ENCODE peak calls at places on chromosomes 5 and 9, in five cellular contexts. O is Panc1, R is A549, I is lung, N is LNCaP clone FGC. Y is an unnamed sample.

GRCh38 chr5:160937570-160937969 is 85.6 kb upstream of the ATP10B start:
- DNase-seq in N (no peak), R (no peak), O (no peak), I (no peak), Y (peak; percentile 48)

GRCh38 chr9:13933268-13933656 is 380.7 kb downstream of the NFIB start:
- DNase-seq in O (no peak), I (no peak), N (no peak), R (no peak), Y (no peak)

GRCh38 chr9:38443181-38443580 is 18.9 kb upstream of the IGFBPL1 start:
- DNase-seq in N (no peak), I (no peak), R (peak; percentile 76), O (no peak), Y (peak; percentile 20)

GRCh38 chr5:83528439-83528769 is 56.9 kb downstream of the VCAN start:
- DNase-seq in R (no peak), N (no peak), O (no peak), I (no peak), Y (peak; percentile 4)

GRCh38 chr5:38738898-38739743 is 106.7 kb upstream of the OSMR start:
- DNase-seq in I (no peak), R (peak; percentile 36), N (no peak), O (no peak), Y (peak; percentile 30)

GRCh38 chr9:1001838-1002237 is 25.4 kb downstream of the DMRT3 start:
- DNase-seq in I (no peak), N (no peak), O (no peak), R (no peak), Y (peak; percentile 21)

GRCh38 chr9:90921104-90921503 is 119.5 kb downstream of the SYK start:
- DNase-seq in I (peak; percentile 66), O (no peak), R (no peak), N (peak; percentile 69), Y (peak; percentile 98)

GRCh38 chr5:458547-459353 is 15.8 kb downstream of the EXOC3 start:
- DNase-seq in N (no peak), R (no peak), O (no peak), I (no peak), Y (peak; percentile 98)

GRCh38 chr5:120604898-120605297 is 140.8 kb downstream of the PRR16 start:
- DNase-seq in R (peak; percentile 6), I (no peak), N (no peak), O (no peak), Y (peak; percentile 90)

GRCh38 chr5:151284392-151284967 is 19.1 kb downstream of the SLC36A3 start:
- DNase-seq in R (peak; percentile 33), I (no peak), O (no peak), N (no peak), Y (no peak)

GRCh38 chr5:138282918-138283742 is 8.7 kb upstream of the GFRA3 start:
- DNase-seq in I (peak; percentile 33), R (peak; percentile 76), N (peak; percentile 80), O (peak; percentile 13), Y (peak; percentile 74)

GRCh38 chr9:76704601-76705204 is 59.5 kb upstream of the PCA3 start:
- DNase-seq in R (peak; percentile 88), N (peak; percentile 72), O (peak; percentile 47), I (no peak), Y (peak; percentile 87)

GRCh38 chr9:92668746-92669526 is 995 bp downstream of the IPPK start:
- DNase-seq in O (no peak), R (peak; percentile 50), N (no peak), I (peak; percentile 69), Y (peak; percentile 79)

GRCh38 chr9:118618744-118619299 is 750.4 kb downstream of the BRINP1 start:
- DNase-seq in I (no peak), R (no peak), O (no peak), N (no peak), Y (no peak)

GRCh38 chr5:68669864-68670263 is 423.9 kb upstream of the SLC30A5 start:
- DNase-seq in N (no peak), R (no peak), O (no peak), I (no peak), Y (no peak)

GRCh38 chr9:135053133-135053532 is 34.3 kb upstream of the OLFM1 start:
- DNase-seq in I (no peak), N (no peak), O (no peak), R (no peak), Y (no peak)

GRCh38 chr9:134178394-134178780 is 14.0 kb upstream of the RNU6ATAC start:
- DNase-seq in I (no peak), N (no peak), O (no peak), R (no peak), Y (no peak)

GRCh38 chr9:137479315-137479861 is 20.3 kb upstream of the NSMF start:
- DNase-seq in I (no peak), O (no peak), N (no peak), R (no peak), Y (peak; percentile 55)

GRCh38 chr5:89735108-89735507 is 674.4 kb downstream of the CETN3 start:
- DNase-seq in N (no peak), O (no peak), I (no peak), R (no peak), Y (peak; percentile 80)

GRCh38 chr9:112334319-112334828 is 955 bp upstream of the PTBP3 start:
- DNase-seq in I (no peak), R (peak; percentile 51), N (no peak), O (no peak), Y (peak; percentile 45)

GRCh38 chr5:32339198-32339597 is 26.5 kb upstream of the MTMR12 start:
- DNase-seq in O (no peak), I (no peak), N (no peak), R (peak; percentile 59), Y (no peak)

GRCh38 chr5:8848997-8849585 is 696.8 kb downstream of the SEMA5A start:
- DNase-seq in N (no peak), I (no peak), O (no peak), R (no peak), Y (peak; percentile 81)

GRCh38 chr5:179131886-179132585 is 71.9 kb downstream of the ZNF354C start:
- DNase-seq in O (no peak), N (no peak), I (no peak), R (no peak), Y (no peak)

GRCh38 chr5:191036-191948 is at the start of gene LRRC14B:
- DNase-seq in I (no peak), N (no peak), O (no peak), R (no peak), Y (no peak)

GRCh38 chr5:141779642-141780041 is 97.6 kb upstream of the ARAP3 start:
- DNase-seq in O (no peak), I (no peak), N (no peak), R (no peak), Y (peak; percentile 44)

GRCh38 chr5:56045469-56045868 is 50.7 kb upstream of the IL6ST start:
- DNase-seq in I (no peak), N (no peak), O (no peak), R (no peak), Y (no peak)

GRCh38 chr5:73603998-73604397 is 22.0 kb upstream of the ARHGEF28 start:
- DNase-seq in O (no peak), N (no peak), R (no peak), I (no peak), Y (no peak)

GRCh38 chr5:166068547-166069335 is 2222.7 kb upstream of the WWC1 start:
- DNase-seq in I (no peak), R (no peak), O (no peak), N (no peak), Y (peak; percentile 72)

GRCh38 chr5:167554564-167555254 is 736.7 kb upstream of the WWC1 start:
- DNase-seq in N (no peak), I (no peak), R (no peak), O (no peak), Y (no peak)

GRCh38 chr5:158881076-158881880 is 218.4 kb downstream of the EBF1 start:
- DNase-seq in R (no peak), N (no peak), O (no peak), I (no peak), Y (peak; percentile 47)

GRCh38 chr5:107466233-107466769 is 204.4 kb downstream of the EFNA5 start:
- DNase-seq in N (no peak), I (no peak), R (peak; percentile 95), O (no peak), Y (peak; percentile 99)

GRCh38 chr5:22928821-22929482 is 75.8 kb upstream of the CDH12 start:
- DNase-seq in R (no peak), I (no peak), N (no peak), O (no peak), Y (no peak)

GRCh38 chr5:116420540-116420939 is 154.1 kb downstream of the SEMA6A start:
- DNase-seq in R (no peak), O (no peak), I (no peak), N (no peak), Y (no peak)

GRCh38 chr5:109880907-109881685 is 191.4 kb downstream of the MAN2A1 start:
- DNase-seq in N (no peak), O (no peak), I (no peak), R (no peak), Y (no peak)

GRCh38 chr9:132350861-132351315 is 3.9 kb downstream of the SETX start:
- DNase-seq in O (no peak), I (no peak), R (no peak), N (no peak), Y (no peak)

GRCh38 chr9:130896233-130897012 is at the start of gene QRFP:
- DNase-seq in I (no peak), R (no peak), N (no peak), O (no peak), Y (no peak)
- H3K4me3 ChIP-seq in I (no peak within 1 kb of the TSS), R (no peak within 1 kb of the TSS), N (no peak within 1 kb of the TSS), O (no peak within 1 kb of the TSS), Y (no peak within 1 kb of the TSS)

GRCh38 chr5:140043508-140043872 is 391 bp upstream of the NRG2 start:
- DNase-seq in I (no peak), N (no peak), R (peak; percentile 70), O (peak; percentile 48), Y (no peak)
- TF ChIP-seq CTCF in I (no peak), N (peak; percentile 20), R (peak; percentile 16), O (peak; percentile 68), Y (no peak)

GRCh38 chr9:98721643-98722042 is 12.9 kb upstream of the GABBR2 start:
- DNase-seq in R (no peak), O (no peak), I (no peak), N (no peak), Y (no peak)
- H3K4me3 ChIP-seq in R (no peak overlapping the region), O (no peak overlapping the region), I (no peak overlapping the region), N (no peak overlapping the region), Y (no peak overlapping the region)

GRCh38 chr5:54821445-54822330 is 163.7 kb downstream of the ESM1 start:
- DNase-seq in N (no peak), R (no peak), O (no peak), I (no peak), Y (no peak)
- TF ChIP-seq CTCF in N (no peak), R (no peak), O (no peak), I (no peak), Y (no peak)

Y was measured in epithelial cell of esophagus.